ENCODE peak calls at places on chromosomes 5 and 9, in eight cellular contexts. X, L, K, M, A, P, G and U are unnamed samples.
A peak's percentile ranks its signal among the peaks of the same experiment; 100 is the strongest.

GRCh38 chr9:131867611-131868192 is 127.8 kb upstream of the RAPGEF1 start:
- DNase-seq in L (no peak), G (no peak), A (no peak), M (no peak), P (no peak), X (no peak), K (no peak), U (no peak)

GRCh38 chr9:112535811-112536210 is 49.2 kb downstream of the KIAA1958 start:
- DNase-seq in P (no peak), L (no peak), G (no peak), A (no peak), M (no peak), X (no peak), K (no peak), U (no peak)

GRCh38 chr9:12166511-12166910 is 526.7 kb upstream of the TYRP1 start:
- DNase-seq in L (no peak), M (no peak), P (no peak), K (no peak), X (no peak), G (no peak), A (no peak), U (no peak)

GRCh38 chr5:157484768-157485167 is 24.8 kb downstream of the NIPAL4 start:
- DNase-seq in P (no peak), L (no peak), A (no peak), M (peak; percentile 64), G (no peak), X (no peak), K (no peak), U (no peak)

GRCh38 chr5:61824396-61824795 is 481.6 kb upstream of the KIF2A start:
- DNase-seq in A (no peak), P (no peak), X (no peak), L (no peak), G (no peak), M (no peak), K (no peak), U (no peak)

GRCh38 chr5:115657883-115658233 is 32.0 kb upstream of the TMED7 start:
- DNase-seq in K (no peak), M (no peak), P (no peak), A (peak; percentile 71), L (no peak), X (no peak), G (no peak), U (no peak)

GRCh38 chr9:13213337-13213736 is 66.2 kb downstream of the MPDZ start:
- DNase-seq in L (no peak), G (no peak), X (no peak), P (no peak), M (no peak), A (no peak), K (no peak), U (no peak)

GRCh38 chr9:116979461-116979860 is 292.4 kb downstream of the TRIM32 start:
- DNase-seq in A (peak; percentile 27), G (no peak), K (no peak), M (no peak), X (no peak), L (no peak), P (no peak), U (no peak)

GRCh38 chr5:124662261-124662781 is 84.1 kb downstream of the ZNF608 start:
- DNase-seq in K (no peak), M (no peak), X (no peak), P (no peak), L (no peak), A (peak; percentile 40), G (peak; percentile 51), U (no peak)

GRCh38 chr9:12640021-12640587 is 53.1 kb upstream of the TYRP1 start:
- DNase-seq in X (no peak), K (no peak), A (peak; percentile 11), M (no peak), P (no peak), G (peak; percentile 29), L (no peak), U (no peak)

GRCh38 chr5:148163345-148163744 is 5.0 kb upstream of the SPINK14 start:
- DNase-seq in K (no peak), P (no peak), G (no peak), M (no peak), X (no peak), A (no peak), L (no peak), U (no peak)

GRCh38 chr5:128870923-128871322 is 94.4 kb upstream of the SLC27A6 start:
- DNase-seq in K (no peak), L (no peak), M (no peak), X (no peak), P (no peak), A (no peak), G (no peak), U (no peak)

GRCh38 chr9:92947268-92948031 is at the start of gene FGD3:
- DNase-seq in A (no peak), X (peak; percentile 33), P (no peak), M (no peak), G (no peak), K (no peak), L (no peak), U (no peak)

GRCh38 chr9:133733421-133734250 is 4.5 kb downstream of the SARDH start:
- DNase-seq in P (no peak), L (no peak), K (no peak), M (no peak), G (no peak), A (no peak), X (no peak), U (no peak)

GRCh38 chr9:137305788-137306545 is 3.9 kb upstream of the NRARP start:
- DNase-seq in K (no peak), A (no peak), M (peak; percentile 20), P (peak; percentile 58), L (no peak), G (no peak), X (no peak), U (no peak)

GRCh38 chr9:17349816-17350215 is 215.0 kb downstream of the CNTLN start:
- DNase-seq in P (no peak), K (no peak), M (no peak), G (no peak), X (no peak), L (no peak), A (peak; percentile 2), U (no peak)

GRCh38 chr5:42377496-42377895 is 45.7 kb upstream of the GHR start:
- DNase-seq in P (no peak), A (no peak), G (no peak), K (no peak), M (no peak), L (no peak), X (no peak), U (no peak)

GRCh38 chr5:126512451-126512850 is 82.6 kb downstream of the ALDH7A1 start:
- DNase-seq in G (no peak), L (no peak), K (no peak), M (no peak), P (no peak), A (no peak), X (no peak), U (no peak)

GRCh38 chr5:135458356-135458755 is 6.2 kb upstream of the TIFAB start:
- DNase-seq in M (no peak), G (no peak), A (no peak), K (no peak), X (no peak), P (no peak), L (no peak), U (no peak)

GRCh38 chr9:27109621-27110020 is 596 bp downstream of the TEK start:
- DNase-seq in M (no peak), K (no peak), G (no peak), X (no peak), L (no peak), A (no peak), P (no peak), U (no peak)
- H3K27ac ChIP-seq in M (peak overlapping the region; percentile 83), K (no peak overlapping the region), G (peak overlapping the region; percentile 75), X (no peak overlapping the region), L (no peak overlapping the region), A (no peak overlapping the region), P (no peak overlapping the region), U (no peak overlapping the region)

GRCh38 chr9:108512426-108513173 is 343.2 kb downstream of the ACTL7B start:
- DNase-seq in K (no peak), A (no peak), X (no peak), M (no peak), G (no peak), L (no peak), P (no peak), U (no peak)
- H3K27ac ChIP-seq in K (no peak overlapping the region), A (no peak overlapping the region), X (no peak overlapping the region), M (no peak overlapping the region), G (no peak overlapping the region), L (no peak overlapping the region), P (no peak overlapping the region), U (no peak overlapping the region)

GRCh38 chr9:127929044-127929979 is 1.3 kb downstream of the PIP5KL1 start:
- DNase-seq in A (no peak), L (no peak), M (no peak), P (no peak), K (no peak), G (no peak), X (no peak), U (no peak)

GRCh38 chr9:127928232-127929043 is 2.1 kb downstream of the PIP5KL1 start:
- DNase-seq in P (no peak), M (no peak), L (no peak), X (no peak), G (no peak), K (no peak), A (no peak), U (no peak)

GRCh38 chr9:127930298-127931091 is at the start of gene PIP5KL1:
- DNase-seq in G (peak; percentile 85), P (no peak), L (no peak), K (peak; percentile 26), X (peak; percentile 67), M (peak; percentile 87), A (no peak), U (peak; percentile 76)

GRCh38 chr9:127934248-127934647 is 3.4 kb downstream of the DPM2 start:
- DNase-seq in M (no peak), K (no peak), X (no peak), A (no peak), G (no peak), L (no peak), P (no peak), U (no peak)

DNA sequence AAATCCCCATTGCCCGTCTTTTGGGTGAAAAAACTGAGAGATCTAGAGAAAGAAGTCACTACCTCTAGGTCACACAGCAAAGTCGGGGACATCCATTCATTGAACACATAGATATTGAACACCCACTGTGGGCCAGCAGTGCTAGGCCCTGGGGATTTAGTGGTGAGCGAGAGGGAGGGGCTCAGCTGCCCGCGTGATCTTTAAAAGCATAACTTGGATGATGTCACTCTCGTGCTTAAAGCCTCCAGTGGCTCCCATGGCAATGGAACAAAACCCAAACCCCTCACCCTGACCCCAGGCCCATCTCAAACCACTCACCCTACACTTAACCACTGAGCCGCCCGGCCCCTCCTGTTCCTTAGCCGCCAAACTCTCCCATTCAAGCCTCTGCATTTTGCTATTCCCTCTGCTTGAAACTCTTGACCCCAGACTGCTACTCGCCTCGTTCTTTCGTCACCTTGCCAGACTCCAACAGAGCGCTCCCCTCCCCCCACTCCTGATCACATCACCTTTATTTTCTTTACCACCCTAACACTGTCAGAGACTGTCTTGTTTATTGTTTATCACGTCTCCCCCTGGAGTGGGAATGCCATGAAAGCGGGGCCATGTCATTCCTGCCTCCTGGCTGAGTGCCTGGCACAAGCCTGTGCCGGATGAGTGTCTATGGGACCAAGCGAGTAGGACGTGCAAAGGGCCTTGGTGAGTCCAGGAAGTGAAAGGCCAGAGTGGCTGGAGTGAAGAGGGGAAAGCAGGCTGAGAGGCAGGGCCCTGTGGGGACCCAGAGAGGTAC is 710 bp upstream of the PIP5KL1 start:
- DNase-seq in L (no peak), X (no peak), K (no peak), M (no peak), G (no peak), P (no peak), A (no peak), U (no peak)
- H3K27ac ChIP-seq in L (no peak overlapping the region), X (peak overlapping the region; percentile 41), K (no peak overlapping the region), M (no peak overlapping the region), G (no peak overlapping the region), P (no peak overlapping the region), A (no peak overlapping the region), U (peak overlapping the region; percentile 21)

GRCh38 chr5:122755740-122756139 is 19.1 kb upstream of the SNX2 start:
- DNase-seq in A (no peak), P (no peak), L (no peak), G (no peak), M (no peak), K (no peak), X (no peak), U (no peak)
- H3K27ac ChIP-seq in A (peak overlapping the region; percentile 11), P (no peak overlapping the region), L (no peak overlapping the region), G (no peak overlapping the region), M (no peak overlapping the region), K (no peak overlapping the region), X (no peak overlapping the region), U (no peak overlapping the region)